ENCODE peak calls at places on chromosomes 4 and X, in nine cellular contexts. M is fibroblast of pulmonary artery, T is NCI-H1105 treated with DMSO at 0.1 percent for 48 hours, I is AG20443, O is GM23248, Q is GM12891, V is EL, U is AG04449, Y is HFFc6. P is an unnamed sample.

GRCh38 chr4:12884846-12885796 is 599.0 kb downstream of the RAB28 start:
- DNase-seq in M (no peak), T (no peak), I (no peak), O (no peak), Q (no peak), V (no peak), U (no peak), Y (no peak), P (no peak)

GRCh38 chr4:121720109-121720508 is 23.3 kb upstream of the ANXA5 start:
- DNase-seq in M (no peak), T (no peak), I (no peak), O (peak), Q (no peak), V (peak), U (no peak), Y (no peak), P (no peak)

GRCh38 chr4:22071749-22072148 is 123.2 kb upstream of the KCNIP4 start:
- DNase-seq in M (peak), T (no peak), I (no peak), O (peak), Q (no peak), V (peak), U (no peak), Y (no peak), P (peak)

GRCh38 chr4:59409647-59410046 is 1790.5 kb upstream of the ADGRL3 start:
- DNase-seq in M (no peak), T (no peak), I (no peak), O (no peak), Q (no peak), V (no peak), U (no peak), Y (no peak), P (no peak)

GRCh38 chr4:166174717-166175510 is 301.9 kb downstream of the TLL1 start:
- DNase-seq in M (peak), T (no peak), I (no peak), O (no peak), Q (no peak), V (peak), U (peak), Y (peak), P (no peak)

GRCh38 chr4:103030791-103031190 is 11.3 kb upstream of the SLC9B1 start:
- DNase-seq in M (no peak), T (no peak), I (no peak), O (no peak), Q (no peak), V (no peak), U (no peak), Y (no peak), P (no peak)

GRCh38 chrX:152231106-152231505 is 92.7 kb upstream of the MAGEA10 start:
- DNase-seq in M (no peak), T (no peak), I (no peak), O (no peak), Q (no peak), V (no peak), U (no peak), Y (no peak), P (no peak)

GRCh38 chr4:66736593-66736992 is 808.7 kb downstream of the CENPC start:
- DNase-seq in M (no peak), T (peak), I (no peak), O (no peak), Q (no peak), V (no peak), U (no peak), Y (no peak), P (no peak)

GRCh38 chr4:106329027-106329618 is 12.8 kb downstream of the AIMP1 start:
- DNase-seq in M (peak), T (peak), I (peak), O (peak), Q (no peak), V (peak), U (no peak), Y (peak), P (no peak)

GRCh38 chrX:16882188-16882587 is 12.0 kb upstream of the RBBP7 start:
- DNase-seq in M (peak), T (peak), I (peak), O (peak), Q (no peak), V (peak), U (no peak), Y (no peak), P (no peak)

GRCh38 chrX:30888526-30889146 is 418 bp downstream of the TAB3 start:
- DNase-seq in M (no peak), T (no peak), I (peak), O (peak), Q (no peak), V (peak), U (no peak), Y (peak), P (no peak)

GRCh38 chrX:42495139-42495538 is 282.8 kb downstream of the PPP1R2C start:
- DNase-seq in M (no peak), T (peak), I (no peak), O (no peak), Q (no peak), V (no peak), U (no peak), Y (no peak), P (no peak)

GRCh38 chrX:69489625-69490024 is 14.5 kb upstream of the NALF2 start:
- DNase-seq in M (no peak), T (no peak), I (no peak), O (no peak), Q (no peak), V (no peak), U (no peak), Y (no peak), P (no peak)

GRCh38 chrX:1453390-1453783 is 678 bp upstream of the ASMTL start:
- DNase-seq in M (no peak), T (no peak), I (peak), O (no peak), Q (no peak), V (no peak), U (peak), Y (no peak), P (no peak)

GRCh38 chrX:10634681-10635161 is 14.3 kb upstream of the MID1 start:
- DNase-seq in M (peak), T (no peak), I (peak), O (peak), Q (no peak), V (peak), U (no peak), Y (peak), P (no peak)

GRCh38 chrX:48827654-48827968 is 1.3 kb downstream of the ERAS start:
- DNase-seq in M (no peak), T (no peak), I (no peak), O (no peak), Q (no peak), V (no peak), U (no peak), Y (no peak), P (no peak)

GRCh38 chrX:46588263-46588662 is 14.7 kb downstream of the CHST7 start:
- DNase-seq in M (peak), T (no peak), I (peak), O (peak), Q (no peak), V (peak), U (no peak), Y (peak), P (peak)

GRCh38 chrX:79167437-79167836 is 22.9 kb downstream of the GPR174 start:
- DNase-seq in M (no peak), T (no peak), I (no peak), O (no peak), Q (no peak), V (no peak), U (no peak), Y (no peak), P (no peak)

GRCh38 chr4:24637173-24637572 is 52.8 kb upstream of the DHX15 start:
- DNase-seq in M (no peak), T (no peak), I (no peak), O (no peak), Q (no peak), V (no peak), U (no peak), Y (no peak), P (no peak)

GRCh38 chrX:11304829-11305228 is 11.6 kb downstream of the AMELX start:
- DNase-seq in M (no peak), T (no peak), I (no peak), O (no peak), Q (no peak), V (no peak), U (no peak), Y (no peak), P (no peak)

GRCh38 chr4:42151568-42152506 is 618 bp downstream of the BEND4 start:
- DNase-seq in M (peak), T (peak), I (peak), O (peak), Q (peak), V (peak), U (no peak), Y (no peak), P (no peak)

GRCh38 chrX:47936224-47936939 is 67.4 kb downstream of the ZNF182 start:
- DNase-seq in M (peak), T (peak), I (no peak), O (no peak), Q (no peak), V (no peak), U (no peak), Y (no peak), P (no peak)

GRCh38 chrX:115029869-115030564 is 12.6 kb upstream of the IL13RA2 start:
- DNase-seq in M (peak), T (no peak), I (no peak), O (no peak), Q (no peak), V (no peak), U (no peak), Y (no peak), P (no peak)

GRCh38 chr4:879730-880079 is 52.4 kb downstream of the GAK start:
- DNase-seq in M (no peak), T (no peak), I (no peak), O (no peak), Q (no peak), V (no peak), U (no peak), Y (no peak), P (peak)

GRCh38 chr4:40289366-40290188 is 45.6 kb upstream of the CHRNA9 start:
- DNase-seq in M (no peak), T (peak), I (no peak), O (no peak), Q (no peak), V (peak), U (no peak), Y (no peak), P (peak)

GRCh38 chr4:169164669-169165415 is 105.9 kb downstream of the SH3RF1 start:
- DNase-seq in M (peak), T (no peak), I (peak), O (peak), Q (no peak), V (peak), U (peak), Y (peak), P (no peak)

GRCh38 chr4:3098346-3098745 is 23.9 kb downstream of the HTT start:
- DNase-seq in M (no peak), T (no peak), I (no peak), O (no peak), Q (no peak), V (no peak), U (no peak), Y (no peak), P (no peak)

GRCh38 chrX:108511721-108512120 is 72.1 kb downstream of the COL4A5 start:
- DNase-seq in M (peak), T (no peak), I (no peak), O (peak), Q (no peak), V (peak), U (no peak), Y (no peak), P (no peak)

GRCh38 chr4:91064157-91064853 is 937.1 kb downstream of the CCSER1 start:
- DNase-seq in M (peak), T (peak), I (no peak), O (no peak), Q (no peak), V (no peak), U (no peak), Y (no peak), P (no peak)

GRCh38 chrX:144327515-144327914 is 443.6 kb downstream of the UBE2NL start:
- DNase-seq in M (no peak), T (no peak), I (no peak), O (peak), Q (no peak), V (no peak), U (no peak), Y (peak), P (no peak)

GRCh38 chr4:7771056-7771455 is 168.6 kb downstream of the AFAP1 start:
- DNase-seq in M (no peak), T (no peak), I (no peak), O (no peak), Q (no peak), V (no peak), U (no peak), Y (no peak), P (peak)

GRCh38 chr4:8547912-8548730 is 32.1 kb upstream of the GPR78 start:
- DNase-seq in M (no peak), T (no peak), I (no peak), O (no peak), Q (no peak), V (peak), U (no peak), Y (no peak), P (no peak)

GRCh38 chr4:140834866-140835495 is 78.8 kb upstream of the TBC1D9 start:
- DNase-seq in M (no peak), T (no peak), I (no peak), O (no peak), Q (no peak), V (no peak), U (no peak), Y (no peak), P (no peak)

GRCh38 chr4:166882221-166882620 is 352.1 kb downstream of the SPOCK3 start:
- DNase-seq in M (no peak), T (no peak), I (no peak), O (no peak), Q (no peak), V (no peak), U (no peak), Y (no peak), P (no peak)

GRCh38 chr4:32025840-32026459 is 1305.8 kb downstream of the PCDH7 start:
- DNase-seq in M (peak), T (peak), I (peak), O (no peak), Q (no peak), V (no peak), U (no peak), Y (no peak), P (no peak)

GRCh38 chr4:42425146-42426065 is 28.1 kb downstream of the SHISA3 start:
- DNase-seq in M (no peak), T (no peak), I (no peak), O (no peak), Q (no peak), V (no peak), U (no peak), Y (no peak), P (no peak)

P was measured in T-helper 2 cell treated with Interferon-gamma antibody and Interleukin-4, amounts not matched to agents 5 μg/mL and 100 μg/mL, for 36 hours.